ENCODE peak calls at places on chromosome 5, in nine cellular contexts. One of them, this sample, is unnamed.
A peak's percentile ranks its signal among the peaks of the same experiment; 100 is the strongest.

GRCh38 chr5:19795218-19795617 is 192.8 kb downstream of the CDH18 start:
- DNase-seq in kidney epithelial cell: no peak
- DNase-seq in gastrocnemius medialis: no peak
- DNase-seq in cardiac muscle cell: peak; percentile 21
- DNase-seq in iPS DF 6.9: no peak
- DNase-seq in astrocyte: peak; percentile 22
- DNase-seq in dorsolateral prefrontal cortex: no peak
- DNase-seq in CD8-positive, alpha-beta memory T cell: no peak
- DNase-seq in Karpas-422: no peak
- DNase-seq in this sample: no peak

GRCh38 chr5:175347027-175347426 is 97.0 kb downstream of the DRD1 start:
- DNase-seq in astrocyte: peak; percentile 81
- DNase-seq in Karpas-422: no peak
- DNase-seq in dorsolateral prefrontal cortex: no peak
- DNase-seq in gastrocnemius medialis: no peak
- DNase-seq in CD8-positive, alpha-beta memory T cell: no peak
- DNase-seq in iPS DF 6.9: no peak
- DNase-seq in cardiac muscle cell: no peak
- DNase-seq in kidney epithelial cell: peak; percentile 69
- DNase-seq in this sample: no peak

GRCh38 chr5:79935992-79936643 is 54.9 kb downstream of the MTX3 start:
- DNase-seq in Karpas-422: no peak
- DNase-seq in CD8-positive, alpha-beta memory T cell: no peak
- DNase-seq in kidney epithelial cell: no peak
- DNase-seq in cardiac muscle cell: peak; percentile 68
- DNase-seq in gastrocnemius medialis: peak; percentile 13
- DNase-seq in astrocyte: no peak
- DNase-seq in dorsolateral prefrontal cortex: no peak
- DNase-seq in iPS DF 6.9: no peak
- DNase-seq in this sample: no peak

GRCh38 chr5:156934450-156935211 is 28.4 kb downstream of the TIMD4 start:
- DNase-seq in gastrocnemius medialis: no peak
- DNase-seq in cardiac muscle cell: peak; percentile 2
- DNase-seq in dorsolateral prefrontal cortex: no peak
- DNase-seq in kidney epithelial cell: no peak
- DNase-seq in Karpas-422: peak; percentile 63
- DNase-seq in iPS DF 6.9: no peak
- DNase-seq in CD8-positive, alpha-beta memory T cell: peak; percentile 24
- DNase-seq in astrocyte: no peak
- DNase-seq in this sample: no peak

GRCh38 chr5:131114754-131115153 is 50.3 kb downstream of the HINT1 start:
- DNase-seq in dorsolateral prefrontal cortex: no peak
- DNase-seq in astrocyte: no peak
- DNase-seq in iPS DF 6.9: no peak
- DNase-seq in CD8-positive, alpha-beta memory T cell: no peak
- DNase-seq in cardiac muscle cell: no peak
- DNase-seq in Karpas-422: no peak
- DNase-seq in kidney epithelial cell: no peak
- DNase-seq in gastrocnemius medialis: no peak
- DNase-seq in this sample: no peak

GRCh38 chr5:171688696-171689495 is 96.7 kb upstream of the SMIM23 start:
- DNase-seq in iPS DF 6.9: no peak
- DNase-seq in CD8-positive, alpha-beta memory T cell: no peak
- DNase-seq in dorsolateral prefrontal cortex: no peak
- DNase-seq in astrocyte: no peak
- DNase-seq in kidney epithelial cell: no peak
- DNase-seq in gastrocnemius medialis: no peak
- DNase-seq in cardiac muscle cell: peak; percentile 13
- DNase-seq in Karpas-422: no peak
- DNase-seq in this sample: no peak

GRCh38 chr5:179865471-179866240 is 7.0 kb upstream of the MRNIP start:
- DNase-seq in kidney epithelial cell: no peak
- DNase-seq in astrocyte: no peak
- DNase-seq in gastrocnemius medialis: no peak
- DNase-seq in cardiac muscle cell: no peak
- DNase-seq in dorsolateral prefrontal cortex: peak; percentile 45
- DNase-seq in Karpas-422: no peak
- DNase-seq in CD8-positive, alpha-beta memory T cell: no peak
- DNase-seq in iPS DF 6.9: no peak
- DNase-seq in this sample: no peak

GRCh38 chr5:137666109-137666850 is 69.6 kb downstream of the KLHL3 start:
- DNase-seq in astrocyte: peak; percentile 40
- DNase-seq in kidney epithelial cell: no peak
- DNase-seq in gastrocnemius medialis: no peak
- DNase-seq in dorsolateral prefrontal cortex: no peak
- DNase-seq in cardiac muscle cell: peak; percentile 63
- DNase-seq in CD8-positive, alpha-beta memory T cell: no peak
- DNase-seq in Karpas-422: peak; percentile 58
- DNase-seq in iPS DF 6.9: no peak
- DNase-seq in this sample: peak; percentile 35

GRCh38 chr5:42944989-42945388 is 95.1 kb downstream of the ANXA2R start:
- DNase-seq in cardiac muscle cell: peak; percentile 92
- DNase-seq in kidney epithelial cell: peak; percentile 80
- DNase-seq in CD8-positive, alpha-beta memory T cell: no peak
- DNase-seq in astrocyte: peak; percentile 96
- DNase-seq in Karpas-422: no peak
- DNase-seq in dorsolateral prefrontal cortex: no peak
- DNase-seq in gastrocnemius medialis: no peak
- DNase-seq in iPS DF 6.9: no peak
- DNase-seq in this sample: no peak

DNA sequence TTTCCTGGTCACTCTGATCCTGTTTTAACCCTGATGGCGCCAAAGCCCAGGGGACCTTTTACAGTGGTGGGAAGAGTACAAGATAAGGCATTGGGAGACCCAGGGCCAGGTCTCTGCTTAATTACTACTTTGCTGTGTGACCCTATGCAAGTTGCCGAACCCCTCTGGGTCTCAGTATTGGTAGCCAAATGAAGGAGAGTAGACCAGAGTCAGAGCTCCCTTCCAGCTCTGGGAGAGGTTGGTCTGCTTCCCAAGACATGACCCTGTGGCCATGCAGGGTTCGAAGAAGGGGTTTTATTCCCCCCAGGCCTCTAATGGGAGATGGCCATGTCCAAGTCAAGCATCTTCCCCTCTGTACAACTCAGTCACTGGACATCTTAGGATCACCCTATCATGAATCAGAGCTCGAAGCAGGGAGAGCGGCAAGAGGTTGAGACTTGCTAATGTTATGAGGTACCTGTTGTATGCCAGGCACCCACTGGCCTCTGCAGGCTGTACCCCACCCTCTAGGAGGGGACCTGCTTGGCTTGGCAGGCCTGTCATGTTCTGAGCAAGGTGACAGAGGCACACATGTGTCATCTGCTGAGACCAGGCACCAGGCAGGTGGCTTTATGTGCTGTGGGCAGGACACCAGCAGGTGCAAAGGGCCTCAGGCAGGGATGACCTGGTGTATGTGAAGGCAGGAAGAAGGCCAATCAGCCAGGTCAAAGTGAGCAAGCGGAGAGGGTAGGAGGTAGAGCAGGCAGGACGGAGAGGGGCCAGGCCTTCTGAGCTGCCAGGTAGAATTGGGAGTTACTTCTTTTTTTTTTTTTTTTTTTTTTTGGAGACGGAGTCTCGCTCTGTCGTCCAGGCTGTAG is 60.5 kb upstream of the RPL26L1 start:
- DNase-seq in iPS DF 6.9: no peak
- DNase-seq in gastrocnemius medialis: no peak
- DNase-seq in cardiac muscle cell: no peak
- DNase-seq in kidney epithelial cell: no peak
- DNase-seq in Karpas-422: no peak
- DNase-seq in CD8-positive, alpha-beta memory T cell: no peak
- DNase-seq in dorsolateral prefrontal cortex: no peak
- DNase-seq in astrocyte: no peak
- DNase-seq in this sample: no peak
- H3K27me3 ChIP-seq in iPS DF 6.9: no peaks in the 10 kb centered on the region
- H3K27me3 ChIP-seq in gastrocnemius medialis: no peaks in the 10 kb centered on the region
- H3K27me3 ChIP-seq in cardiac muscle cell: no peaks in the 10 kb centered on the region
- H3K27me3 ChIP-seq in kidney epithelial cell: no peaks in the 10 kb centered on the region
- H3K27me3 ChIP-seq in Karpas-422: no peaks in the 10 kb centered on the region
- H3K27me3 ChIP-seq in CD8-positive, alpha-beta memory T cell: no peaks in the 10 kb centered on the region
- H3K27me3 ChIP-seq in dorsolateral prefrontal cortex: no peaks in the 10 kb centered on the region
- H3K27me3 ChIP-seq in astrocyte: no peaks in the 10 kb centered on the region
- H3K27me3 ChIP-seq in this sample: no peaks in the 10 kb centered on the region

DNA sequence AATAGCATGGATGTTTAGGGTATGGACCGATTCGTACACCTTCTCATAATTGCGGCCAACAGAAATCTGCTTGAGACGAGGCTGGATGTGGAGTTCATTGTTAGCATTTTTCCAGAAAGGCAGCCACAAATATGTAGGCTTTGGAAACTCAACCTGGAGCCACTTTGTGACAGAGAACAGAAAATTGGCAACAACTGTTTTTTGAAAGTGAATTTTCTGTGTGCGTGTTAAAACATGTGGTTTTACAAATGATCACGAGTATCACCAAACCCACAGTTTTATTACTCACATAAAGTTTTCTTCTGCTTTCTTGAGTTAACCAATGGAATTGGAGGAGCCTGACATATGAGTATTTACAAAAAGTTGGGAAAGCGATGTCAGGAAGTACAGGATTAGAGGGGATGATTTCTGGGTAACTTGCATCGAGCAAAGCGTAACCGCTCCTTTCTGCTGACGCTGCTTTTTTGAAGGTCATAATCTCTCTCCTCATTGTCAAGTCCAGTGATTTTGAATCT is 138.5 kb upstream of the TAF11L2 start:
- DNase-seq in CD8-positive, alpha-beta memory T cell: no peak
- DNase-seq in cardiac muscle cell: peak; percentile 56
- DNase-seq in gastrocnemius medialis: no peak
- DNase-seq in dorsolateral prefrontal cortex: no peak
- DNase-seq in iPS DF 6.9: no peak
- DNase-seq in astrocyte: peak; percentile 96
- DNase-seq in kidney epithelial cell: no peak
- DNase-seq in Karpas-422: no peak
- DNase-seq in this sample: no peak
- H3K4me3 ChIP-seq in CD8-positive, alpha-beta memory T cell: no peak overlapping the region
- H3K4me3 ChIP-seq in cardiac muscle cell: no peak overlapping the region
- H3K4me3 ChIP-seq in gastrocnemius medialis: no peak overlapping the region
- H3K4me3 ChIP-seq in dorsolateral prefrontal cortex: no peak overlapping the region
- H3K4me3 ChIP-seq in iPS DF 6.9: no peak overlapping the region
- H3K4me3 ChIP-seq in astrocyte: no peak overlapping the region
- H3K4me3 ChIP-seq in kidney epithelial cell: no peak overlapping the region
- H3K4me3 ChIP-seq in Karpas-422: no peak overlapping the region
- H3K4me3 ChIP-seq in this sample: no peak overlapping the region

GRCh38 chr5:55234171-55234700 is 828 bp upstream of the CCNO start:
- DNase-seq in cardiac muscle cell: peak; percentile 37
- DNase-seq in astrocyte: no peak
- DNase-seq in dorsolateral prefrontal cortex: no peak
- DNase-seq in kidney epithelial cell: no peak
- DNase-seq in Karpas-422: peak; percentile 58
- DNase-seq in CD8-positive, alpha-beta memory T cell: no peak
- DNase-seq in iPS DF 6.9: no peak
- DNase-seq in gastrocnemius medialis: no peak
- DNase-seq in this sample: peak; percentile 63
- H3K27me3 ChIP-seq in cardiac muscle cell: peaks cover 100% of the 10 kb centered on the region
- H3K27me3 ChIP-seq in astrocyte: peaks cover 62% of the 10 kb centered on the region
- H3K27me3 ChIP-seq in dorsolateral prefrontal cortex: peaks cover 54% of the 10 kb centered on the region
- H3K27me3 ChIP-seq in kidney epithelial cell: peaks cover 19% of the 10 kb centered on the region
- H3K27me3 ChIP-seq in Karpas-422: no peaks in the 10 kb centered on the region
- H3K27me3 ChIP-seq in CD8-positive, alpha-beta memory T cell: peaks cover 46% of the 10 kb centered on the region
- H3K27me3 ChIP-seq in iPS DF 6.9: peaks cover 57% of the 10 kb centered on the region
- H3K27me3 ChIP-seq in gastrocnemius medialis: peaks cover 80% of the 10 kb centered on the region
- H3K27me3 ChIP-seq in this sample: peaks cover 83% of the 10 kb centered on the region

GRCh38 chr5:83567741-83568530 is 96.4 kb downstream of the VCAN start:
- DNase-seq in cardiac muscle cell: peak; percentile 96
- DNase-seq in astrocyte: peak; percentile 97
- DNase-seq in dorsolateral prefrontal cortex: no peak
- DNase-seq in CD8-positive, alpha-beta memory T cell: no peak
- DNase-seq in Karpas-422: no peak
- DNase-seq in kidney epithelial cell: peak; percentile 87
- DNase-seq in iPS DF 6.9: no peak
- DNase-seq in gastrocnemius medialis: no peak
- DNase-seq in this sample: no peak
- H3K4me3 ChIP-seq in cardiac muscle cell: no peak overlapping the region
- H3K4me3 ChIP-seq in astrocyte: no peak overlapping the region
- H3K4me3 ChIP-seq in dorsolateral prefrontal cortex: no peak overlapping the region
- H3K4me3 ChIP-seq in CD8-positive, alpha-beta memory T cell: no peak overlapping the region
- H3K4me3 ChIP-seq in Karpas-422: no peak overlapping the region
- H3K4me3 ChIP-seq in kidney epithelial cell: no peak overlapping the region
- H3K4me3 ChIP-seq in iPS DF 6.9: no peak overlapping the region
- H3K4me3 ChIP-seq in gastrocnemius medialis: no peak overlapping the region
- H3K4me3 ChIP-seq in this sample: no peak overlapping the region

GRCh38 chr5:115170128-115170923 is 618 bp upstream of the TRIM36 start:
- DNase-seq in cardiac muscle cell: no peak
- DNase-seq in astrocyte: no peak
- DNase-seq in CD8-positive, alpha-beta memory T cell: no peak
- DNase-seq in dorsolateral prefrontal cortex: no peak
- DNase-seq in Karpas-422: peak; percentile 54
- DNase-seq in iPS DF 6.9: peak; percentile 29
- DNase-seq in kidney epithelial cell: no peak
- DNase-seq in gastrocnemius medialis: no peak
- DNase-seq in this sample: no peak
- H3K27me3 ChIP-seq in cardiac muscle cell: peaks cover 58% of the 10 kb centered on the region
- H3K27me3 ChIP-seq in astrocyte: peaks cover 15% of the 10 kb centered on the region
- H3K27me3 ChIP-seq in CD8-positive, alpha-beta memory T cell: peaks cover 45% of the 10 kb centered on the region
- H3K27me3 ChIP-seq in dorsolateral prefrontal cortex: peaks cover 12% of the 10 kb centered on the region
- H3K27me3 ChIP-seq in Karpas-422: no peaks in the 10 kb centered on the region
- H3K27me3 ChIP-seq in iPS DF 6.9: peaks cover 8% of the 10 kb centered on the region
- H3K27me3 ChIP-seq in kidney epithelial cell: peaks cover 3% of the 10 kb centered on the region
- H3K27me3 ChIP-seq in gastrocnemius medialis: peaks cover 25% of the 10 kb centered on the region
- H3K27me3 ChIP-seq in this sample: peaks cover 66% of the 10 kb centered on the region

GRCh38 chr5:36066540-36067210 is at the start of gene UGT3A2:
- DNase-seq in cardiac muscle cell: no peak
- DNase-seq in kidney epithelial cell: no peak
- DNase-seq in gastrocnemius medialis: no peak
- DNase-seq in iPS DF 6.9: peak; percentile 71
- DNase-seq in CD8-positive, alpha-beta memory T cell: no peak
- DNase-seq in astrocyte: no peak
- DNase-seq in Karpas-422: no peak
- DNase-seq in dorsolateral prefrontal cortex: no peak
- DNase-seq in this sample: no peak
- H3K4me3 ChIP-seq in cardiac muscle cell: peak within 1 kb of the TSS; percentile 52
- H3K4me3 ChIP-seq in kidney epithelial cell: no peak within 1 kb of the TSS
- H3K4me3 ChIP-seq in gastrocnemius medialis: peak within 1 kb of the TSS; percentile 32
- H3K4me3 ChIP-seq in iPS DF 6.9: peak within 1 kb of the TSS; percentile 47
- H3K4me3 ChIP-seq in CD8-positive, alpha-beta memory T cell: no peak within 1 kb of the TSS
- H3K4me3 ChIP-seq in astrocyte: no peak within 1 kb of the TSS
- H3K4me3 ChIP-seq in Karpas-422: no peak within 1 kb of the TSS
- H3K4me3 ChIP-seq in dorsolateral prefrontal cortex: no peak within 1 kb of the TSS
- H3K4me3 ChIP-seq in this sample: no peak within 1 kb of the TSS